ENCODE peak calls at places on chromosomes 4 and X, in eight cellular contexts. X is IMR-90, Z is nephron progenitor cell, J is adrenal gland, C is H9, F is foreskin keratinocyte, E is fibroblast of mammary gland, L is mucosa of descending colon. A is an unnamed sample.

GRCh38 chr4:9592010-9592409 is 147.8 kb downstream of the DEFB131A start:
- DNase-seq in E (no peak), F (no peak), C (no peak), Z (no peak), J (no peak), L (no peak), X (no peak), A (no peak)

GRCh38 chr4:138111462-138112000 is 130.6 kb downstream of the SLC7A11 start:
- DNase-seq in E (no peak), L (no peak), X (peak), F (peak), Z (no peak), J (no peak), C (peak), A (no peak)

GRCh38 chrX:125193921-125194320 is 125.8 kb upstream of the TEX13C start:
- DNase-seq in J (no peak), X (no peak), F (no peak), L (no peak), E (no peak), C (no peak), Z (no peak), A (no peak)

GRCh38 chrX:128804828-128805227 is 718.5 kb downstream of the SMARCA1 start:
- DNase-seq in Z (no peak), L (no peak), E (no peak), C (no peak), X (no peak), F (no peak), J (no peak), A (no peak)

GRCh38 chr4:128378668-128379067 is 91.1 kb upstream of the PGRMC2 start:
- DNase-seq in E (no peak), L (no peak), X (no peak), J (no peak), C (no peak), F (no peak), Z (no peak), A (no peak)

GRCh38 chrX:53713987-53714579 is 27.6 kb upstream of the HUWE1 start:
- DNase-seq in Z (no peak), J (no peak), L (no peak), C (no peak), E (no peak), F (no peak), X (peak), A (no peak)

GRCh38 chr4:115315182-115315581 is 201.8 kb upstream of the NDST4 start:
- DNase-seq in E (no peak), J (no peak), X (no peak), F (no peak), L (no peak), C (peak), Z (no peak), A (no peak)

GRCh38 chrX:24259544-24260240 is 54.2 kb downstream of the SUPT20HL2 start:
- DNase-seq in X (peak), Z (peak), E (peak), J (peak), C (peak), F (peak), L (no peak), A (no peak)

GRCh38 chrX:23478056-23478455 is 143.4 kb downstream of the PTCHD1 start:
- DNase-seq in L (no peak), F (no peak), Z (no peak), X (no peak), C (no peak), J (no peak), E (peak), A (no peak)

GRCh38 chr4:24595662-24596061 is 11.3 kb upstream of the DHX15 start:
- DNase-seq in F (no peak), E (no peak), X (no peak), C (no peak), J (no peak), L (no peak), Z (no peak), A (no peak)

DNA sequence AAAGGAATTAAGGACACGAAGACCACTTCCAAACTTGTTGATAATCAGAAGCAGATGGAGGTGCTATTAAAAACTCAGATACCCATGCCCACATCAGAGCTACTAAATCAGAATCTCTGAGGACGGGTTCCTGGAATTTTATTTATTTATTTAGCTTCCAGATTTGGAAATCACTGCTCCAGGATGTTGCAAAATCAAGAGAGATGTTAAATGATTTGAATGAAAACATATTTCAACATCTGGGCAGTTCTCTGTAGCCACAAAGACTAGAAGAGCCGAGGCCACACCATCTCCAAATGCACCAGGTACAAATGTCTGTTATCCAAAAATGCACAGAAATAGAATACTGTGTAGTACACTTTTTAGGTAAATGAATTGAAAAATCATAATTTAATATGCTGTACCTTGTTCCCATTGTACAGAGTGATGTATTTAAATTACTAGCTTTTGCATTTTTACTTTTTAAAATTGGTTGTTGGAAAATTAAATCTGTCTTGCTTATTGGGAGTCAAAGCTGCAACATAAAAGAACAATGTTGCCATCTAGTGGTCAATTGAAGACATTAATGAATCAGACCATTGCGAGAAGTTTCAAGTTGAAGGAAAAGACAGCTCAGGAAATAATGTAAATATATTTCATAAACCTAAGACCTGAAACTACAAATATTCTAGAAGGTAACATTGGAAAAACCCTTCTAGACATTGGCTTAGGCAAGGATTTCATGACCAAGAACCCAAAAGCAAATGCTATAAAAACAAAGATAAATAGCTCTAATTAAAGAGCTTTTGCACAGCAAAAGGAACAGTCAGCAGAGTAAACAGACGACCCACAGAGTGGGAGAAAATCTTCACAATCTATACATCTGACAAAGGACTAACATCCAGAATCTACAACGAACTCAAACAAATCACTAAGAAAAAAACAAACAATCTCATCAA is 151.3 kb upstream of the TTC29 start:
- DNase-seq in L (no peak), Z (no peak), J (no peak), X (peak), E (peak), C (no peak), F (no peak), A (no peak)
- TF ChIP-seq CTCF in L (peak), Z (peak), J (peak), X (peak), E (peak), C (peak), F (peak), A (peak)

DNA sequence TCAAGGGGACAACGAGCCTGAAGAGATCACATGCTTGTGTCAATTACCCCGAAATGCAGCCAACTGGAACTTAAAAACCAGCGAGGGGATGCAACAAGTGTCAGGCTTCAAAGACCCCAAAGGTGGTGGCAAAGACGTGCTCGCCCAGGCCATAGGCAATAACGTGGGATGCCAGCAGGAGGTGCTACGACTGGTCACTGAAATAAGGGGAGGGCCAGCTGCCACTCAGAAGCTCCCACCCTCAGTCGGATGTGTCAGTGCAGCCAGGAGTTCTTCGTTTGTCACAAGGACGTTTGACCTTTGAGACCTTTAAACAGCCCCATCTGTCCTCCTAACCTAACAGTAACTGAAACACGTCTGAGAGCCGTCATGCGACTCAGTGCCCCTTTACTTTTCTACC is 556.8 kb upstream of the PCDH10 start:
- DNase-seq in C (peak), J (no peak), L (no peak), Z (no peak), X (no peak), F (no peak), E (no peak), A (no peak)
- TF ChIP-seq CTCF in C (peak), J (no peak), L (no peak), Z (no peak), X (no peak), F (no peak), E (no peak), A (no peak)

GRCh38 chrX:115147220-115147619 is 42.0 kb upstream of the RBMXL3 start:
- DNase-seq in X (peak), C (no peak), J (no peak), L (no peak), F (no peak), E (peak), Z (no peak), A (no peak)
- TF ChIP-seq CTCF in X (peak), C (peak), J (peak), L (no peak), F (peak), E (peak), Z (peak), A (no peak)

GRCh38 chr4:149690726-149691125 is 124.9 kb downstream of the IQCM start:
- DNase-seq in X (no peak), F (no peak), J (no peak), L (no peak), Z (no peak), E (no peak), C (no peak), A (no peak)
- TF ChIP-seq CTCF in X (no peak), F (peak), J (no peak), L (no peak), Z (peak), E (peak), C (peak), A (peak)

GRCh38 chr4:74134500-74134852 is 23.4 kb upstream of the MTHFD2L start:
- DNase-seq in E (no peak), F (no peak), X (no peak), Z (no peak), L (no peak), C (no peak), J (no peak), A (no peak)
- TF ChIP-seq CTCF in E (no peak), F (no peak), X (no peak), Z (no peak), L (peak), C (peak), J (peak), A (no peak)

GRCh38 chrX:17689971-17690409 is 47.3 kb upstream of the SCML1 start:
- DNase-seq in Z (peak), J (peak), E (peak), L (no peak), F (no peak), X (peak), C (no peak), A (no peak)
- TF ChIP-seq CTCF in Z (peak), J (peak), E (peak), L (no peak), F (peak), X (peak), C (peak), A (peak)

GRCh38 chr4:700587-701264 is 4.9 kb upstream of the PCGF3 start:
- DNase-seq in L (no peak), C (no peak), E (no peak), X (no peak), Z (no peak), J (no peak), F (no peak), A (no peak)
- TF ChIP-seq CTCF in L (no peak), C (peak), E (no peak), X (no peak), Z (no peak), J (no peak), F (peak), A (peak)

GRCh38 chr4:184310171-184310567 is 92.5 kb upstream of the ENPP6 start:
- DNase-seq in Z (no peak), C (peak), L (peak), F (no peak), X (no peak), J (no peak), E (no peak), A (no peak)
- TF ChIP-seq CTCF in Z (no peak), C (peak), L (no peak), F (peak), X (no peak), J (peak), E (no peak), A (peak)